ENCODE peak calls at places on chromosomes 3 and 15, in four cellular contexts. U is heart right ventricle; X is naive thymus-derived CD4-positive, alpha-beta T cell; B is adipocyte. Y is an unnamed sample.
A peak's percentile ranks its signal among the peaks of the same experiment; 100 is the strongest.

GRCh38 chr3:39226106-39226741 is 33.8 kb upstream of the XIRP1 start:
- DNase-seq in U (no peak), B (no peak), X (no peak), Y (no peak)

GRCh38 chr15:70062321-70062956 is 35.3 kb downstream of the TLE3 start:
- DNase-seq in X (no peak), B (peak; percentile 17), U (peak; percentile 78), Y (peak; percentile 64)

GRCh38 chr3:115341208-115341607 is 194.1 kb upstream of the ZBTB20 start:
- DNase-seq in X (no peak), U (no peak), B (peak; percentile 73), Y (no peak)

GRCh38 chr15:37907136-37907535 is 27.3 kb upstream of the TMCO5A start:
- DNase-seq in X (no peak), B (no peak), U (no peak), Y (no peak)

GRCh38 chr3:194688946-194689345 is 3.3 kb downstream of the FAM43A start:
- DNase-seq in U (no peak), X (no peak), B (peak; percentile 32), Y (no peak)

GRCh38 chr3:194137314-194138097 is 1.6 kb downstream of the HES1 start:
- DNase-seq in B (peak; percentile 70), U (peak; percentile 80), X (peak; percentile 55), Y (peak; percentile 89)

GRCh38 chr15:45842151-45842550 is 207.3 kb downstream of the SQOR start:
- DNase-seq in X (no peak), B (no peak), U (no peak), Y (no peak)

GRCh38 chr3:9784876-9785443 is 7.3 kb downstream of the TADA3 start:
- DNase-seq in U (no peak), B (peak; percentile 52), X (no peak), Y (no peak)

GRCh38 chr15:98647026-98647773 is 1.1 kb upstream of the IGF1R start:
- DNase-seq in B (peak; percentile 84), U (peak; percentile 64), X (peak; percentile 81), Y (peak; percentile 90)

GRCh38 chr15:57382222-57382621 is 5.9 kb downstream of the CGNL1 start:
- DNase-seq in U (no peak), B (no peak), X (no peak), Y (no peak)

GRCh38 chr15:57385923-57386390 is 9.7 kb downstream of the CGNL1 start:
- DNase-seq in X (no peak), B (no peak), U (no peak), Y (no peak)

GRCh38 chr15:57384816-57385215 is 8.5 kb downstream of the CGNL1 start:
- DNase-seq in B (peak; percentile 48), U (no peak), X (no peak), Y (no peak)

GRCh38 chr15:57382969-57383368 is 6.7 kb downstream of the CGNL1 start:
- DNase-seq in U (no peak), X (no peak), B (no peak), Y (no peak)

GRCh38 chr15:57384024-57384423 is 7.7 kb downstream of the CGNL1 start:
- DNase-seq in X (no peak), B (no peak), U (peak; percentile 59), Y (peak; percentile 76)
- H3K4me1 ChIP-seq in X (no peaks in the 10 kb centered on the region), B (no peaks in the 10 kb centered on the region), U (peaks cover 43% of the 10 kb centered on the region), Y (no peaks in the 10 kb centered on the region)

GRCh38 chr3:120475722-120476385 is 25.1 kb upstream of the FSTL1 start:
- DNase-seq in B (no peak), U (no peak), X (no peak), Y (no peak)
- H3K4me1 ChIP-seq in B (peaks cover 15% of the 10 kb centered on the region), U (no peaks in the 10 kb centered on the region), X (no peaks in the 10 kb centered on the region), Y (no peaks in the 10 kb centered on the region)

GRCh38 chr15:85709250-85709649 is 85.5 kb downstream of the KLHL25 start:
- DNase-seq in U (no peak), B (no peak), X (no peak), Y (peak; percentile 60)

GRCh38 chr15:85708402-85708932 is 86.3 kb downstream of the KLHL25 start:
- DNase-seq in U (no peak), B (no peak), X (no peak), Y (no peak)

GRCh38 chr15:85706779-85707518 is 87.8 kb downstream of the KLHL25 start:
- DNase-seq in X (no peak), U (peak; percentile 76), B (peak; percentile 8), Y (no peak)

GRCh38 chr15:85710340-85710842 is 84.3 kb downstream of the KLHL25 start:
- DNase-seq in X (no peak), U (no peak), B (no peak), Y (no peak)

GRCh38 chr15:85707519-85708338 is 87.0 kb downstream of the KLHL25 start:
- DNase-seq in B (peak; percentile 57), X (no peak), U (peak; percentile 60), Y (peak; percentile 21)
- H3K4me1 ChIP-seq in B (peaks cover 64% of the 10 kb centered on the region), X (peaks cover 50% of the 10 kb centered on the region), U (peaks cover 63% of the 10 kb centered on the region), Y (peaks cover 17% of the 10 kb centered on the region)

GRCh38 chr15:31338318-31338878 is 11.8 kb downstream of the KLF13 start:
- DNase-seq in X (no peak), U (no peak), B (no peak), Y (no peak)
- H3K4me1 ChIP-seq in X (peaks cover 98% of the 10 kb centered on the region), U (peaks cover 99% of the 10 kb centered on the region), B (peaks cover 52% of the 10 kb centered on the region), Y (peaks cover 70% of the 10 kb centered on the region)

DNA sequence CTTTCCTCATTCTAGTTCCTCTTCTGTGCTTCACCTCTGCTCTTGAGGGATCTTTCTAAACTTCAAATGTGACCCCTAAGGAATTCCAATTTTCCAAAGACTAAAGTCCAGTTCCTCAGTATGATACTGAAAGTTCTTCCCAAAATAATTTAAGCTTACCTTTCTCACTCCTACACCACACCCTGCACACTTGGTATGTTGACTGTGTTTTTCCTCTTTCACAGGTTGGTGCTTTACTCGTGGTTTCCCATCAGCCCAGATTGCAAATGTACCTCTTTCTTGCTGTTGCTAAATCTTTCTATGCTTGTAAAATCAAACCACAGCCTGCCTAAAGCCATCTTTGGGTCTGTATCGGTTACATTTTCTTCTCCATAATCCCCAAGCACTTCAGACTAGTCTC is 30.5 kb upstream of the CLDN16 start:
- DNase-seq in X (no peak), B (no peak), U (no peak), Y (no peak)
- H3K4me1 ChIP-seq in X (no peaks in the 10 kb centered on the region), B (no peaks in the 10 kb centered on the region), U (no peaks in the 10 kb centered on the region), Y (no peaks in the 10 kb centered on the region)

GRCh38 chr3:124877617-124878016 is 9.5 kb downstream of the ITGB5 start:
- DNase-seq in U (no peak), B (no peak), X (no peak), Y (no peak)
- H3K4me1 ChIP-seq in U (peaks cover 61% of the 10 kb centered on the region), B (peaks cover 77% of the 10 kb centered on the region), X (peaks cover 4% of the 10 kb centered on the region), Y (peaks cover 15% of the 10 kb centered on the region)

DNA sequence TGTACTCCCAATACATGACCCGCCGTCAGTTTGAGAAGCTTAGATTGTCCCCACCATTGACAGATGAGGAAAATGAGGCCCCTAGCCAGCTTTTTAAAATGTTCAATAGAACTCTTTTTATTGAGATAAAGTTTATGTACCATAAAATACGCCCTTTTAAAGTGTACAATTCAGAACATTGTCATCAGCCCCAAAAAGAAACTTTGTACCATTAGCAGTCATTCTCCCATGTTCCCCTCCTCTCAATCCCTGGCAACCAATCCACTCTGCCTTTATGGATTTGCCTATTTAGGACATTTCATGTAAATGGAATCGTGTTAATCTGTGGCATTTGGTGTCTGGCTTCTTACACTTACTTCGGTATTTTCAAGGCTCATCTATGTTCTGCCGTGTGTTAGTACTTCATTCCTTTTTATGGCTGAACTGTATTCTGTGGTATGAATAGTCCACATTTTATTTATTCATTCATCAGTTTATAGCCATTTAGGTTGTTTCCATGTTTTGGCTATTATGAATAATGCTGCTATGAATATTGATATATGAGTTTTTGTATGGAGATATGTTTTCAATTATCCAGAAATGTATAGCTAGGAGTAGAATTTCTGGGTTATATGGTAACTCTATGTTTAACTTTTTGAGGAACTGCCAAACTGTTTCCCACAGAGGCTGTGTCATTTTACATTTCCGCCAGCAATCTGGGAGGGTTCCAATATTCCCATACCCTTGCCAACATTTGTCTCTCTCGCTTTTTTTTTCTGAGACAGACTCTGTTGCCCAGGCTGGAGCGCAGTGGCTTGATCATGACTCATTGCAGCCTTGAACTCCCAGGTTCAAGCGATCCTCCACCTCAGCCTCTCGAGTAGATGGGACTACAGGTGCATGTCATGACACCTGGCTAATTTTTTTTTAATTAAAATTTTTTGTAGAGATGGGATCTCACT is 15.3 kb upstream of the PTPN23 start:
- DNase-seq in U (peak; percentile 15), B (peak; percentile 73), X (no peak), Y (no peak)
- H3K4me1 ChIP-seq in U (peaks cover 7% of the 10 kb centered on the region), B (peaks cover 9% of the 10 kb centered on the region), X (peaks cover 11% of the 10 kb centered on the region), Y (no peaks in the 10 kb centered on the region)

GRCh38 chr3:123337226-123337625 is 111.7 kb downstream of the ADCY5 start:
- DNase-seq in U (no peak), B (no peak), X (no peak), Y (no peak)
- H3K4me1 ChIP-seq in U (peaks cover 65% of the 10 kb centered on the region), B (no peaks in the 10 kb centered on the region), X (no peaks in the 10 kb centered on the region), Y (peaks cover 9% of the 10 kb centered on the region)

GRCh38 chr3:50164984-50165383 is 9.9 kb downstream of the SEMA3F start:
- DNase-seq in X (no peak), U (no peak), B (no peak), Y (no peak)

GRCh38 chr3:50165388-50166308 is 10.5 kb downstream of the SEMA3F start:
- DNase-seq in U (peak; percentile 44), B (peak; percentile 81), X (no peak), Y (peak; percentile 83)

GRCh38 chr3:50164056-50164455 is 8.9 kb downstream of the SEMA3F start:
- DNase-seq in B (peak; percentile 97), X (no peak), U (no peak), Y (peak; percentile 87)

GRCh38 chr3:50163572-50163971 is 8.4 kb downstream of the SEMA3F start:
- DNase-seq in U (no peak), X (no peak), B (no peak), Y (no peak)

GRCh38 chr3:50164481-50164880 is 9.4 kb downstream of the SEMA3F start:
- DNase-seq in X (no peak), B (no peak), U (no peak), Y (no peak)
- H3K4me1 ChIP-seq in X (no peaks in the 10 kb centered on the region), B (peaks cover 38% of the 10 kb centered on the region), U (peaks cover 87% of the 10 kb centered on the region), Y (peaks cover 33% of the 10 kb centered on the region)

DNA sequence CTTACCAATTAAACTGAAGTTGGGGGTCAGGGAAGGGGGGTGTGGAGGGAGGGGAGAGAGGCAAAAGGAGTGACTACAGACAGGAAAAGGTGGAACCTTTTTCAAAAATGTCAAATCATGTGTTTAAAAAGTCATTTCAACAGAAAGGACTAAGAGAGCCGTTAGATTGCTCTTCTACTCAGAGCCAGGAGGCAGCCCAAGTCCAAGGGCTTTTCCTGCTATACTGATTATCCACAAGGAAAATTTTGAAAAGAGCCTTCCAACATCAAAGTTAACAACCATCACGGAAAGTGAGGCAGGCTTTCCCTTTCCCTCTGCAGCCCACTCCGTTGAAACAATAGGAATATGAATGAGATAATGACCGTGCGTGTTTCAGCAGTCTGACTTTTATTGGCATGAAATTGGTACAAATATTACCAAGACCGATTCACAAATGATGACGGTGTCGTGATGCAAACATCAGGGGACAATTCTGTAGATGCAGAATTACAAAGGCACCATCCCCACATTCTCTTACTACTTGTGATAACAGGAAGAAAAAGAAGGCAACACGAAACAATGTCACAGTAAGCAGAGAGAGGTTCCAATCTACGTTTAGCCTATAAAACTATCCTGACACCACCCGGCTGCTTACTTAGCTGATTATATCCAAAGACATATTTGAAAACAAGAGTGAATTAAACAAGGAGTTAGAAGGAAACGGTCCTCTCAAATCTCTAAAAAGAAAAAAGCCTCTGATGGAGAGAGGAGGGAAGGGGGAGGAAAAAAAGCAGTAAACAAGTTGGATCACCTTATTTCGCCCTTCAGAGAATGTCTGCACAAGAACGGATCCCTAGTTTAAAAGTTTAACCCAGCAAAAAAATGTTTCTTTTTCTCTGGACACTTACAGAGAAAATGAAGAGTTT is 453.7 kb downstream of the FOXP1 start:
- DNase-seq in U (no peak), X (no peak), B (peak; percentile 83), Y (no peak)
- H3K4me1 ChIP-seq in U (peaks cover 49% of the 10 kb centered on the region), X (peaks cover 55% of the 10 kb centered on the region), B (peaks cover 36% of the 10 kb centered on the region), Y (peaks cover under 1% of the 10 kb centered on the region)